ENCODE peak calls at places on chromosomes 1 and 21, in nine cellular contexts. M, G, N, Z, D, X, J, B and C are unnamed samples.
A peak's percentile ranks its signal among the peaks of the same experiment; 100 is the strongest.

GRCh38 chr1:27664291-27664690 is 7.7 kb downstream of the IFI6 start:
- DNase-seq in M (no peak), G (no peak), N (no peak), Z (no peak), D (no peak), X (no peak), J (no peak), B (no peak), C (no peak)

GRCh38 chr1:147717051-147717705 is 43.2 kb downstream of the GJA5 start:
- DNase-seq in M (no peak), G (peak; percentile 63), N (no peak), Z (no peak), D (no peak), X (no peak), J (no peak), B (no peak), C (no peak)

GRCh38 chr1:46026531-46026930 is 105.9 kb downstream of the PIK3R3 start:
- DNase-seq in M (no peak), G (no peak), N (no peak), Z (no peak), D (no peak), X (no peak), J (no peak), B (no peak), C (no peak)

GRCh38 chr1:67747667-67748066 is 62.7 kb downstream of the GADD45A start:
- DNase-seq in M (no peak), G (no peak), N (no peak), Z (no peak), D (peak; percentile 87), X (no peak), J (no peak), B (no peak), C (no peak)

GRCh38 chr21:43989401-43989800 is 22.7 kb upstream of the TRAPPC10 start:
- DNase-seq in M (no peak), G (no peak), N (no peak), Z (no peak), D (no peak), X (no peak), J (no peak), B (no peak), C (no peak)

GRCh38 chr1:218345673-218346390 is 696 bp downstream of the TGFB2 start:
- DNase-seq in M (no peak), G (peak; percentile 72), N (no peak), Z (peak; percentile 89), D (peak; percentile 80), X (no peak), J (no peak), B (peak; percentile 67), C (peak; percentile 33)

GRCh38 chr1:204041803-204042505 is 31.0 kb upstream of the SOX13 start:
- DNase-seq in M (no peak), G (peak; percentile 70), N (no peak), Z (no peak), D (peak; percentile 19), X (no peak), J (no peak), B (no peak), C (no peak)

GRCh38 chr21:32770514-32771133 is 931 bp downstream of the PAXBP1 start:
- DNase-seq in M (peak; percentile 35), G (no peak), N (no peak), Z (no peak), D (peak; percentile 35), X (no peak), J (no peak), B (no peak), C (no peak)

GRCh38 chr1:185720633-185721272 is 13.4 kb upstream of the HMCN1 start:
- DNase-seq in M (no peak), G (no peak), N (no peak), Z (no peak), D (peak; percentile 64), X (no peak), J (peak; percentile 43), B (no peak), C (no peak)

GRCh38 chr1:40414331-40414730 is 35.9 kb upstream of the ZFP69B start:
- DNase-seq in M (no peak), G (no peak), N (no peak), Z (no peak), D (no peak), X (no peak), J (no peak), B (no peak), C (no peak)

GRCh38 chr1:24415910-24416665 is 486 bp downstream of the NIPAL3 start:
- DNase-seq in M (no peak), G (no peak), N (no peak), Z (peak; percentile 76), D (peak; percentile 41), X (no peak), J (no peak), B (no peak), C (no peak)

GRCh38 chr1:18408656-18409370 is 71.9 kb upstream of the KLHDC7A start:
- DNase-seq in M (no peak), G (no peak), N (no peak), Z (no peak), D (no peak), X (no peak), J (no peak), B (no peak), C (no peak)

GRCh38 chr1:174692313-174692712 is 244.5 kb downstream of the GPR52 start:
- DNase-seq in M (no peak), G (no peak), N (no peak), Z (no peak), D (peak; percentile 45), X (no peak), J (peak; percentile 2), B (no peak), C (no peak)

GRCh38 chr1:18949689-18950414 is 6.6 kb downstream of the IFFO2 start:
- DNase-seq in M (no peak), G (no peak), N (no peak), Z (no peak), D (peak; percentile 87), X (no peak), J (no peak), B (no peak), C (peak; percentile 57)

GRCh38 chr1:100860397-100860991 is 34.1 kb downstream of the EXTL2 start:
- DNase-seq in M (no peak), G (no peak), N (no peak), Z (no peak), D (peak; percentile 76), X (no peak), J (no peak), B (no peak), C (no peak)

GRCh38 chr1:206555473-206555935 is 48.2 kb downstream of the RASSF5 start:
- DNase-seq in M (no peak), G (no peak), N (peak; percentile 32), Z (peak; percentile 83), D (no peak), X (peak; percentile 58), J (no peak), B (no peak), C (no peak)

GRCh38 chr1:32893198-32894018 is 7.1 kb downstream of the HPCA start:
- DNase-seq in M (peak; percentile 68), G (peak; percentile 68), N (no peak), Z (peak; percentile 74), D (peak; percentile 39), X (no peak), J (no peak), B (peak; percentile 68), C (no peak)

GRCh38 chr1:113615425-113615824 is 143.9 kb downstream of the PHTF1 start:
- DNase-seq in M (no peak), G (no peak), N (no peak), Z (no peak), D (peak; percentile 53), X (no peak), J (no peak), B (no peak), C (no peak)

GRCh38 chr1:201488817-201489581 is 17.9 kb downstream of the CSRP1 start:
- DNase-seq in M (no peak), G (no peak), N (peak; percentile 34), Z (peak; percentile 80), D (peak; percentile 99), X (no peak), J (peak; percentile 82), B (no peak), C (no peak)

GRCh38 chr1:66981679-66982078 is 56.9 kb downstream of the MIER1 start:
- DNase-seq in M (no peak), G (no peak), N (no peak), Z (no peak), D (peak; percentile 57), X (peak; percentile 55), J (no peak), B (no peak), C (peak; percentile 19)

GRCh38 chr1:2073382-2074230 is 23.4 kb downstream of the PRKCZ start:
- DNase-seq in M (peak; percentile 59), G (peak; percentile 43), N (peak; percentile 75), Z (no peak), D (peak; percentile 70), X (no peak), J (no peak), B (no peak), C (peak; percentile 43)

GRCh38 chr1:205678286-205679111 is 1.8 kb downstream of the SLC45A3 start:
- DNase-seq in M (no peak), G (no peak), N (no peak), Z (no peak), D (no peak), X (no peak), J (no peak), B (no peak), C (no peak)

GRCh38 chr1:223886516-223886921 is 40.8 kb upstream of the TP53BP2 start:
- DNase-seq in M (no peak), G (no peak), N (no peak), Z (no peak), D (no peak), X (no peak), J (no peak), B (no peak), C (no peak)

GRCh38 chr1:183416850-183417690 is 1.1 kb downstream of the NMNAT2 start:
- DNase-seq in M (peak; percentile 69), G (peak; percentile 61), N (peak; percentile 50), Z (peak; percentile 80), D (peak; percentile 56), X (peak; percentile 55), J (no peak), B (peak; percentile 86), C (no peak)

GRCh38 chr1:26949266-26949925 is 10.9 kb downstream of the KDF1 start:
- DNase-seq in M (no peak), G (no peak), N (no peak), Z (no peak), D (no peak), X (no peak), J (no peak), B (no peak), C (no peak)

GRCh38 chr1:16260814-16261213 is 23.8 kb upstream of the CPLANE2 start:
- DNase-seq in M (no peak), G (no peak), N (no peak), Z (no peak), D (peak; percentile 87), X (no peak), J (no peak), B (no peak), C (no peak)

GRCh38 chr1:153510984-153511410 is 24.8 kb downstream of the S100A6 start:
- DNase-seq in M (peak; percentile 71), G (peak; percentile 78), N (peak; percentile 41), Z (peak; percentile 94), D (peak; percentile 81), X (peak; percentile 89), J (no peak), B (peak; percentile 89), C (peak; percentile 58)

GRCh38 chr1:93340090-93340489 is 5.6 kb upstream of the DR1 start:
- DNase-seq in M (no peak), G (no peak), N (no peak), Z (no peak), D (no peak), X (no peak), J (no peak), B (no peak), C (no peak)

GRCh38 chr1:234707641-234708040 is 97.7 kb upstream of the IRF2BP2 start:
- DNase-seq in M (no peak), G (no peak), N (no peak), Z (no peak), D (peak; percentile 59), X (no peak), J (no peak), B (no peak), C (no peak)

GRCh38 chr1:156602557-156602993 is 1.3 kb upstream of the GPATCH4 start:
- DNase-seq in M (no peak), G (no peak), N (no peak), Z (no peak), D (no peak), X (no peak), J (no peak), B (no peak), C (no peak)

GRCh38 chr1:19123837-19124236 is 86.2 kb downstream of the UBR4 start:
- DNase-seq in M (no peak), G (no peak), N (no peak), Z (no peak), D (no peak), X (peak; percentile 62), J (no peak), B (no peak), C (peak; percentile 46)